ENCODE peak calls at places on chromosomes 7 and 10, in eight cellular contexts. One of them, this sample, is unnamed.

GRCh38 chr7:64753032-64753431 is 41.2 kb upstream of the ZNF138 start:
- DNase-seq in lower lobe of right lung: no peak
- DNase-seq in neural crest cell: no peak
- DNase-seq in mesothelial cell of epicardium: no peak
- DNase-seq in fibroblast of the aortic adventitia: no peak
- DNase-seq in CD4-positive, alpha-beta T cell: no peak
- DNase-seq in body of pancreas: no peak
- DNase-seq in RWPE1: no peak
- DNase-seq in this sample: no peak

GRCh38 chr7:97845622-97846203 is 26.5 kb downstream of the ASNS start:
- DNase-seq in lower lobe of right lung: no peak
- DNase-seq in neural crest cell: peak
- DNase-seq in mesothelial cell of epicardium: no peak
- DNase-seq in fibroblast of the aortic adventitia: peak
- DNase-seq in CD4-positive, alpha-beta T cell: no peak
- DNase-seq in body of pancreas: no peak
- DNase-seq in RWPE1: peak
- DNase-seq in this sample: no peak

GRCh38 chr7:92765725-92766124 is 70.6 kb downstream of the CDK6 start:
- DNase-seq in lower lobe of right lung: no peak
- DNase-seq in neural crest cell: no peak
- DNase-seq in mesothelial cell of epicardium: no peak
- DNase-seq in fibroblast of the aortic adventitia: peak
- DNase-seq in CD4-positive, alpha-beta T cell: no peak
- DNase-seq in body of pancreas: no peak
- DNase-seq in RWPE1: peak
- DNase-seq in this sample: no peak

GRCh38 chr10:114042895-114043531 is 653 bp upstream of the ADRB1 start:
- DNase-seq in lower lobe of right lung: peak
- DNase-seq in neural crest cell: no peak
- DNase-seq in mesothelial cell of epicardium: peak
- DNase-seq in fibroblast of the aortic adventitia: peak
- DNase-seq in CD4-positive, alpha-beta T cell: no peak
- DNase-seq in body of pancreas: peak
- DNase-seq in RWPE1: peak
- DNase-seq in this sample: peak

GRCh38 chr7:18976715-18977466 is 140.5 kb downstream of the TWIST1 start:
- DNase-seq in lower lobe of right lung: no peak
- DNase-seq in neural crest cell: no peak
- DNase-seq in mesothelial cell of epicardium: no peak
- DNase-seq in fibroblast of the aortic adventitia: no peak
- DNase-seq in CD4-positive, alpha-beta T cell: no peak
- DNase-seq in body of pancreas: no peak
- DNase-seq in RWPE1: no peak
- DNase-seq in this sample: no peak

GRCh38 chr10:32938554-32939061 is 19.4 kb downstream of the ITGB1 start:
- DNase-seq in lower lobe of right lung: no peak
- DNase-seq in neural crest cell: peak
- DNase-seq in mesothelial cell of epicardium: no peak
- DNase-seq in fibroblast of the aortic adventitia: no peak
- DNase-seq in CD4-positive, alpha-beta T cell: no peak
- DNase-seq in body of pancreas: peak
- DNase-seq in RWPE1: no peak
- DNase-seq in this sample: no peak

GRCh38 chr7:2760098-2760889 is 72.3 kb downstream of the AMZ1 start:
- DNase-seq in lower lobe of right lung: peak
- DNase-seq in neural crest cell: peak
- DNase-seq in mesothelial cell of epicardium: no peak
- DNase-seq in fibroblast of the aortic adventitia: peak
- DNase-seq in CD4-positive, alpha-beta T cell: no peak
- DNase-seq in body of pancreas: no peak
- DNase-seq in RWPE1: peak
- DNase-seq in this sample: no peak

GRCh38 chr10:61100882-61101281 is 156.9 kb upstream of the RHOBTB1 start:
- DNase-seq in lower lobe of right lung: no peak
- DNase-seq in neural crest cell: no peak
- DNase-seq in mesothelial cell of epicardium: no peak
- DNase-seq in fibroblast of the aortic adventitia: no peak
- DNase-seq in CD4-positive, alpha-beta T cell: no peak
- DNase-seq in body of pancreas: no peak
- DNase-seq in RWPE1: no peak
- DNase-seq in this sample: no peak

GRCh38 chr7:26078437-26079362 is 73.3 kb upstream of the NFE2L3 start:
- DNase-seq in lower lobe of right lung: peak
- DNase-seq in neural crest cell: peak
- DNase-seq in mesothelial cell of epicardium: peak
- DNase-seq in fibroblast of the aortic adventitia: no peak
- DNase-seq in CD4-positive, alpha-beta T cell: peak
- DNase-seq in body of pancreas: peak
- DNase-seq in RWPE1: peak
- DNase-seq in this sample: peak

GRCh38 chr10:85642082-85642420 is 724.5 kb downstream of the GRID1 start:
- DNase-seq in lower lobe of right lung: no peak
- DNase-seq in neural crest cell: no peak
- DNase-seq in mesothelial cell of epicardium: no peak
- DNase-seq in fibroblast of the aortic adventitia: no peak
- DNase-seq in CD4-positive, alpha-beta T cell: no peak
- DNase-seq in body of pancreas: no peak
- DNase-seq in RWPE1: peak
- DNase-seq in this sample: no peak

GRCh38 chr7:140005754-140006503 is 56.8 kb downstream of the PARP12 start:
- DNase-seq in lower lobe of right lung: no peak
- DNase-seq in neural crest cell: peak
- DNase-seq in mesothelial cell of epicardium: no peak
- DNase-seq in fibroblast of the aortic adventitia: peak
- DNase-seq in CD4-positive, alpha-beta T cell: no peak
- DNase-seq in body of pancreas: no peak
- DNase-seq in RWPE1: no peak
- DNase-seq in this sample: peak

GRCh38 chr10:68284007-68284406 is 47.9 kb upstream of the HNRNPH3 start:
- DNase-seq in lower lobe of right lung: no peak
- DNase-seq in neural crest cell: no peak
- DNase-seq in mesothelial cell of epicardium: no peak
- DNase-seq in fibroblast of the aortic adventitia: no peak
- DNase-seq in CD4-positive, alpha-beta T cell: no peak
- DNase-seq in body of pancreas: no peak
- DNase-seq in RWPE1: no peak
- DNase-seq in this sample: no peak

GRCh38 chr7:90298145-90299038 is 22.7 kb downstream of the FAM237B start:
- DNase-seq in lower lobe of right lung: no peak
- DNase-seq in neural crest cell: no peak
- DNase-seq in mesothelial cell of epicardium: no peak
- DNase-seq in fibroblast of the aortic adventitia: peak
- DNase-seq in CD4-positive, alpha-beta T cell: no peak
- DNase-seq in body of pancreas: peak
- DNase-seq in RWPE1: peak
- DNase-seq in this sample: no peak

GRCh38 chr7:45573199-45573598 is 969 bp upstream of the ADCY1 start:
- DNase-seq in lower lobe of right lung: no peak
- DNase-seq in neural crest cell: no peak
- DNase-seq in mesothelial cell of epicardium: no peak
- DNase-seq in fibroblast of the aortic adventitia: no peak
- DNase-seq in CD4-positive, alpha-beta T cell: no peak
- DNase-seq in body of pancreas: no peak
- DNase-seq in RWPE1: no peak
- DNase-seq in this sample: no peak

GRCh38 chr10:75417522-75417927 is 13.9 kb upstream of the LRMDA start:
- DNase-seq in lower lobe of right lung: no peak
- DNase-seq in neural crest cell: no peak
- DNase-seq in mesothelial cell of epicardium: no peak
- DNase-seq in fibroblast of the aortic adventitia: no peak
- DNase-seq in CD4-positive, alpha-beta T cell: no peak
- DNase-seq in body of pancreas: no peak
- DNase-seq in RWPE1: peak
- DNase-seq in this sample: no peak

GRCh38 chr7:36755484-36755883 is 31.2 kb upstream of the AOAH start:
- DNase-seq in lower lobe of right lung: no peak
- DNase-seq in neural crest cell: no peak
- DNase-seq in mesothelial cell of epicardium: no peak
- DNase-seq in fibroblast of the aortic adventitia: no peak
- DNase-seq in CD4-positive, alpha-beta T cell: no peak
- DNase-seq in body of pancreas: no peak
- DNase-seq in RWPE1: no peak
- DNase-seq in this sample: no peak

GRCh38 chr10:103110407-103110806 is 82.7 kb downstream of the NT5C2 start:
- DNase-seq in lower lobe of right lung: no peak
- DNase-seq in neural crest cell: no peak
- DNase-seq in mesothelial cell of epicardium: no peak
- DNase-seq in fibroblast of the aortic adventitia: no peak
- DNase-seq in CD4-positive, alpha-beta T cell: no peak
- DNase-seq in body of pancreas: no peak
- DNase-seq in RWPE1: no peak
- DNase-seq in this sample: no peak

GRCh38 chr10:116427671-116428070 is at the start of gene PNLIPRP3:
- DNase-seq in lower lobe of right lung: no peak
- DNase-seq in neural crest cell: no peak
- DNase-seq in mesothelial cell of epicardium: no peak
- DNase-seq in fibroblast of the aortic adventitia: no peak
- DNase-seq in CD4-positive, alpha-beta T cell: no peak
- DNase-seq in body of pancreas: no peak
- DNase-seq in RWPE1: no peak
- DNase-seq in this sample: no peak

DNA sequence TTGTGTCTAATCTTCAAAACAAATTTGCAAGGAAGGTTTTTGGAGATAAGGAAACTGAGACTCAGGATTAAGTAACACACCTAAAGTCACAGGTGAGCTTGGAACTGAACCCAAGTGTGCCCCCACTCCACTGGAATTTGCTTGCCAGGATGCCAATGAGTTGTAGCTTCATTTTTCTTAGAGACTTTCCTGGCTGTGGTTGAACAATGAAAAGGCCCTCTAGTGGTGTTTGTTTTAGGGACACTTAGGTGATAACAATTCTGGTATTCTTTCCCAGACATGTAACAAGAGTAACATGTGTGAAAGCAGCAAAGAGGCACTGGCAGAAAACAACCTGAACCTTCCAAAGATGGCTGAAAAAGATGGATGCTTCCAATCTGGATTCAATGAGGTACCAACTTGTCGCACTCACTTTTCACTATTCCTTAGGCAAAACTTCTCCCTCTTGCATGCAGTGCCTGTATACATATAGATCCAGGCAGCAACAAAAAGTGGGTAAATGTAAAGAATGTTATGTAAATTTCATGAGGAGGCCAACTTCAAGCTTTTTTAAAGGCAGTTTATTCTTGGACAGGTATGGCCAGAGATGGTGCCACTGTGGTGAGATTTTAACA is 1.5 kb downstream of the IL6 start:
- DNase-seq in lower lobe of right lung: no peak
- DNase-seq in neural crest cell: no peak
- DNase-seq in mesothelial cell of epicardium: no peak
- DNase-seq in fibroblast of the aortic adventitia: peak
- DNase-seq in CD4-positive, alpha-beta T cell: no peak
- DNase-seq in body of pancreas: no peak
- DNase-seq in RWPE1: peak
- DNase-seq in this sample: no peak
- TF ChIP-seq CTCF in lower lobe of right lung: peak
- TF ChIP-seq CTCF in neural crest cell: peak
- TF ChIP-seq CTCF in mesothelial cell of epicardium: peak
- TF ChIP-seq CTCF in fibroblast of the aortic adventitia: peak
- TF ChIP-seq CTCF in CD4-positive, alpha-beta T cell: peak
- TF ChIP-seq CTCF in body of pancreas: peak
- TF ChIP-seq CTCF in RWPE1: peak
- TF ChIP-seq CTCF in this sample: peak

DNA sequence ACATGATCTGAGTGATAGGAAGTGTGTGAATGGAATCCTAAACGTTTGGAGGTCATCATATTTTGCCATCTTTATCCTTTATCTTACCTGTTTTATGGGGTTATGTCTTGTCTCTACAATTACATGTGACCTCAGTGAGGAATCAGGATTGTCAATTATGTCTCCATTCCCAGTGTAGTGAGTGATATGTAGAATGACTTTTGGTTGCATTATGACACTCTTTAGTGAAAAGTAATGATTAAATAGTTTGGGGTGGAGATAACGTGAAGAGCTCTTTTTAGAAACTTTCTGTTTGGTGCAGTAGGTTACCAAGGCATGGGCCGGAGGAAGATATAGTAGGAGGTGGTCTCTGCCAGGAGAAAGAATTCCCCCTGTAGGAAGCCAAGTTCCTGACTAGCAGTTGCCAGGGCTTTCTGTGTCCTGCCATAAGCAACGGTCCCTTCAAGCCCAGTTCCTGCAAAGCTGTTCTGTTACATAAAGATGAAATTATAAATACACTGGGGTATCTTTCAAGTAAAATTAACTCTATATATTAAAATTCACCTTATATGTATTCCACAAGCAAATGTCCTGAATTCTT is 228.2 kb downstream of the NSUN6 start:
- DNase-seq in lower lobe of right lung: no peak
- DNase-seq in neural crest cell: no peak
- DNase-seq in mesothelial cell of epicardium: no peak
- DNase-seq in fibroblast of the aortic adventitia: no peak
- DNase-seq in CD4-positive, alpha-beta T cell: no peak
- DNase-seq in body of pancreas: no peak
- DNase-seq in RWPE1: no peak
- DNase-seq in this sample: no peak
- TF ChIP-seq CTCF in lower lobe of right lung: no peak
- TF ChIP-seq CTCF in neural crest cell: no peak
- TF ChIP-seq CTCF in mesothelial cell of epicardium: no peak
- TF ChIP-seq CTCF in fibroblast of the aortic adventitia: no peak
- TF ChIP-seq CTCF in CD4-positive, alpha-beta T cell: no peak
- TF ChIP-seq CTCF in body of pancreas: no peak
- TF ChIP-seq CTCF in RWPE1: no peak
- TF ChIP-seq CTCF in this sample: no peak

GRCh38 chr10:52779541-52780390 is 7.2 kb upstream of the MBL2 start:
- DNase-seq in lower lobe of right lung: peak
- DNase-seq in neural crest cell: peak
- DNase-seq in mesothelial cell of epicardium: peak
- DNase-seq in fibroblast of the aortic adventitia: peak
- DNase-seq in CD4-positive, alpha-beta T cell: no peak
- DNase-seq in body of pancreas: peak
- DNase-seq in RWPE1: peak
- DNase-seq in this sample: peak
- TF ChIP-seq CTCF in lower lobe of right lung: peak
- TF ChIP-seq CTCF in neural crest cell: peak
- TF ChIP-seq CTCF in mesothelial cell of epicardium: peak
- TF ChIP-seq CTCF in fibroblast of the aortic adventitia: peak
- TF ChIP-seq CTCF in CD4-positive, alpha-beta T cell: no peak
- TF ChIP-seq CTCF in body of pancreas: peak
- TF ChIP-seq CTCF in RWPE1: peak
- TF ChIP-seq CTCF in this sample: peak

DNA sequence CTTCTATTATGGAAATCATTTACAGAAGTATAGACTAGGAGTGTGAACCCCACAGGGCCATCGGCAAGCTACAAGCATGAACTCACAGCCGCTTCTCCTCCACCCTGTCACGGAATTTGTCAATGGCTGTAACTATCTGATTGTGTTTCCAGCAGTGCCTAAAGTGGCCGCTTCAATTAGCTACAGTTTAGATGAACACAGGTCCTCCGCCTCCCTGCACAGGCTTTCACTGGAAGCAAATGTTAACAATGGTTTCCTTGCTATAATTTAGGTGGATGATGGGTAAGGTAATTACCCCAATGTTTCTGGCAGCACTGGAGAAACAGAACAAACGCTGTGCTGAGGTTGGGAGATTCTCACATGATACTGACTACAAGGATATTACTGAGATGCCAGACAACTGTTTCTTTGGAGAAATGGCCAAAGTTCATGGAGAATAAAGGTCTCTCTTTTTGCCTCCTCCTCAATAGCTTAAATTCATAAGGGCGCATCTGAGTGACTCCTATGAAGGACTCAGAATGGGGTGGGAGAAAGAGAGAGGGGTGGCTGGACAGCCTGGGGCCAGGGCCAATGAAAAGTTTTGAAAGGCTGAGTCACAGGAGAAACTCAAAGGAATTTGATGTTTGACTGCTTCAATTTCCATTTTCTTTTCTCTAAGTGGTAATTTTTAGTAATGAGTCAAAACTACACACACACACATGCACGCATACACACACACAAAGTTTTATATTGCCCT is 78.9 kb downstream of the SVIL start:
- DNase-seq in lower lobe of right lung: no peak
- DNase-seq in neural crest cell: peak
- DNase-seq in mesothelial cell of epicardium: no peak
- DNase-seq in fibroblast of the aortic adventitia: peak
- DNase-seq in CD4-positive, alpha-beta T cell: no peak
- DNase-seq in body of pancreas: no peak
- DNase-seq in RWPE1: no peak
- DNase-seq in this sample: no peak
- TF ChIP-seq CTCF in lower lobe of right lung: no peak
- TF ChIP-seq CTCF in neural crest cell: no peak
- TF ChIP-seq CTCF in mesothelial cell of epicardium: no peak
- TF ChIP-seq CTCF in fibroblast of the aortic adventitia: no peak
- TF ChIP-seq CTCF in CD4-positive, alpha-beta T cell: no peak
- TF ChIP-seq CTCF in body of pancreas: no peak
- TF ChIP-seq CTCF in RWPE1: no peak
- TF ChIP-seq CTCF in this sample: no peak

This sample was measured in nephron progenitor cell.